ENCODE peak calls at places on chromosomes 3 and 15, in eight cellular contexts. B, P, F, I, R, U, L and S are unnamed samples.

GRCh38 chr3:105284876-105285275 is 81.8 kb upstream of the ALCAM start:
- DNase-seq in B (no peak), P (no peak), F (no peak), I (no peak), R (peak; percentile 78), U (peak; percentile 56), L (no peak), S (no peak)

GRCh38 chr3:157082305-157082981 is 77.5 kb downstream of the CCNL1 start:
- DNase-seq in B (peak; percentile 40), P (no peak), F (no peak), I (peak; percentile 83), R (peak; percentile 92), U (peak; percentile 93), L (no peak), S (no peak)

GRCh38 chr3:85312326-85312725 is 353.5 kb downstream of the CADM2 start:
- DNase-seq in B (no peak), P (no peak), F (no peak), I (no peak), R (no peak), U (no peak), L (no peak), S (no peak)

GRCh38 chr3:99866167-99866810 is 48.6 kb downstream of the CMSS1 start:
- DNase-seq in B (peak; percentile 76), P (no peak), F (no peak), I (no peak), R (peak; percentile 44), U (peak; percentile 89), L (no peak), S (no peak)

GRCh38 chr3:41943444-41943843 is 18.5 kb downstream of the ULK4 start:
- DNase-seq in B (no peak), P (no peak), F (no peak), I (no peak), R (no peak), U (no peak), L (no peak), S (no peak)

GRCh38 chr15:41772720-41773331 is 1.5 kb upstream of the MAPKBP1 start:
- DNase-seq in B (peak; percentile 75), P (peak; percentile 29), F (peak; percentile 31), I (peak; percentile 79), R (peak; percentile 83), U (peak; percentile 78), L (no peak), S (peak; percentile 37)

GRCh38 chr15:37056168-37056893 is 44.0 kb downstream of the MEIS2 start:
- DNase-seq in B (peak; percentile 9), P (no peak), F (peak; percentile 76), I (peak; percentile 47), R (no peak), U (no peak), L (no peak), S (no peak)

GRCh38 chr3:188901671-188902331 is 270.0 kb upstream of the TPRG1 start:
- DNase-seq in B (no peak), P (no peak), F (no peak), I (no peak), R (peak; percentile 55), U (peak; percentile 38), L (no peak), S (no peak)

GRCh38 chr3:144142151-144142855 is 170.7 kb downstream of the DIPK2A start:
- DNase-seq in B (peak; percentile 75), P (no peak), F (no peak), I (no peak), R (peak; percentile 26), U (peak; percentile 50), L (no peak), S (no peak)

GRCh38 chr3:100708644-100708988 is 678 bp upstream of the TFG start:
- DNase-seq in B (no peak), P (no peak), F (no peak), I (no peak), R (no peak), U (no peak), L (no peak), S (no peak)

GRCh38 chr3:156728267-156728985 is 54.0 kb downstream of the TIPARP start:
- DNase-seq in B (peak; percentile 9), P (no peak), F (peak; percentile 90), I (no peak), R (peak; percentile 86), U (peak; percentile 77), L (no peak), S (no peak)

GRCh38 chr15:55649058-55649423 is 60.9 kb upstream of the PYGO1 start:
- DNase-seq in B (peak; percentile 23), P (no peak), F (no peak), I (no peak), R (peak; percentile 81), U (peak; percentile 58), L (no peak), S (no peak)